ENCODE peak calls at places on chromosomes 11 and 22, in eight cellular contexts. M is uterus, W is left lung, K is PC-3, S is H9, L is brain microvascular endothelial cell, P is heart left ventricle, H is substantia nigra. A is an unnamed sample.

GRCh38 chr11:69371731-69372588 is 78.0 kb downstream of the MYEOV start:
- DNase-seq in P (no peak), S (peak), M (no peak), K (no peak), W (no peak), H (no peak), L (no peak), A (no peak)

GRCh38 chr22:19045094-19045493 is 77.1 kb downstream of the DGCR2 start:
- DNase-seq in K (no peak), M (no peak), P (no peak), H (no peak), W (no peak), S (no peak), L (no peak), A (no peak)

GRCh38 chr11:110147965-110148709 is 54.9 kb downstream of the ZC3H12C start:
- DNase-seq in W (no peak), M (no peak), P (no peak), L (peak), H (no peak), K (peak), S (no peak), A (no peak)

GRCh38 chr11:76380161-76380976 is 563 bp downstream of the THAP12 start:
- DNase-seq in H (peak), K (peak), S (peak), L (peak), P (no peak), M (no peak), W (peak), A (no peak)

GRCh38 chr11:109486129-109486528 is 64.1 kb downstream of the C11orf87 start:
- DNase-seq in P (no peak), M (no peak), S (no peak), H (no peak), K (no peak), W (no peak), L (no peak), A (no peak)

GRCh38 chr11:69439651-69440464 is 41.6 kb upstream of the LINC01488 start:
- DNase-seq in P (no peak), L (no peak), M (no peak), H (no peak), K (no peak), W (no peak), S (no peak), A (no peak)

GRCh38 chr11:11895672-11896071 is 53.9 kb downstream of the USP47 start:
- DNase-seq in M (no peak), P (no peak), L (no peak), W (no peak), H (no peak), S (no peak), K (peak), A (no peak)

GRCh38 chr11:33179431-33179830 is 18.2 kb upstream of the CSTF3 start:
- DNase-seq in W (no peak), S (no peak), K (no peak), L (peak), P (no peak), H (no peak), M (no peak), A (no peak)

GRCh38 chr11:20634044-20634443 is 34.6 kb downstream of the SLC6A5 start:
- DNase-seq in L (no peak), S (peak), W (no peak), M (no peak), P (no peak), H (no peak), K (peak), A (no peak)

GRCh38 chr22:37904572-37905533 is 1.2 kb upstream of the MICALL1 start:
- DNase-seq in H (no peak), L (peak), S (peak), M (peak), P (peak), K (peak), W (peak), A (peak)

GRCh38 chr22:23803001-23803819 is 16.4 kb downstream of the SMARCB1 start:
- DNase-seq in S (no peak), P (no peak), W (no peak), H (no peak), M (no peak), K (no peak), L (no peak), A (no peak)

GRCh38 chr11:15816270-15816871 is 540.0 kb downstream of the SOX6 start:
- DNase-seq in M (no peak), S (no peak), P (no peak), L (peak), W (peak), H (no peak), K (peak), A (no peak)

GRCh38 chr22:44307509-44308169 is 5.1 kb downstream of the SHISAL1 start:
- DNase-seq in H (no peak), M (peak), S (no peak), P (no peak), K (no peak), L (no peak), W (no peak), A (no peak)
- H3K27ac ChIP-seq in H (no peak), M (peak), S (no peak), P (no peak), K (no peak), L (no peak), W (no peak), A (no peak)

DNA sequence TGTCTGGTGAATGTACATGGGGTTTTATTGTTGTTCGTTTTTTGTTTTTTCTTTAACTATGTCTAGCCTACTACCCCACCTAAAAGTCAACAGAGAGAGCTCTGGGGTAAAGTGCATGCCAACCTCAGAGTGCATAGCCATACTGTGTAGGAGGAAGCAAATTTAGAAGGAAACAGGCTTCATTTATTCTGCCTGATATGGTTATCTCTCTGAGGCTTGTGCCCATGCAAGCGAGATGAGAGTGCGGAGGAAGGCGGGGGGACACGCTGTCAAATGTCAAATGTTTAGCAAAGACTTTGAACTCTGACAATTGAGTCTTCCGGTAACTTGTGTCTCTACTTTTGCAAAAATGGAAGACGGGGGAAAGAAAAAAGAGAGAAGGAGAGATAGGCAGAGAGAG is 295.5 kb downstream of the ETS1 start:
- DNase-seq in P (no peak), H (no peak), K (peak), M (no peak), W (no peak), S (no peak), L (no peak), A (no peak)
- H3K27ac ChIP-seq in P (peak), H (no peak), K (no peak), M (no peak), W (peak), S (no peak), L (no peak), A (no peak)

GRCh38 chr11:97471480-97471879 is 1081.7 kb downstream of the JRKL start:
- DNase-seq in M (no peak), P (no peak), W (no peak), H (no peak), K (no peak), L (no peak), S (no peak), A (no peak)
- H3K27ac ChIP-seq in M (no peak), P (no peak), W (no peak), H (no peak), K (no peak), L (no peak), S (no peak), A (no peak)

DNA sequence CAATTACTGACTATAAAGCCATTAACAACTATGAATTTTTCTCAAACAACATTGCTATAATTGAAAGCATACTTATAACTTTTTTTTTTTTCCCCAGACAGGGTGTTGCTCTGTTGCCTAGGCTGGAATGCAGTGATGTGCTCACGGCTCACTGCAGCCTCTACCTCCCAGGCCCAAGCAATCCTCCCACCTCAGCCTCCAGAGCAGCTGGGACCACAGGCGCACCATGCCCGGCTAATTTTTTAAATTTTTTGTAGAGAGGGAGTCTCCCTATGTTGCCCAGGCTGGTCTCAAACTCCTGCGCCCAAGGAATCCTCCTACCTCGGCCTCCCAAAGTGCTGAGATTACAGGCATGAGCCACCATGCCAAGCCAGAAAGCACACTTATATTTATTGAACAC is 6.1 kb upstream of the WEE1 start:
- DNase-seq in S (no peak), M (no peak), L (no peak), H (no peak), K (no peak), W (no peak), P (no peak), A (no peak)
- H3K27ac ChIP-seq in S (no peak), M (peak), L (peak), H (no peak), K (peak), W (peak), P (peak), A (peak)

A was measured in epithelial cell of prostate.